ENCODE peak calls at places on chromosomes 6 and 20, in six cellular contexts. E, B, G, K, T and Y are unnamed samples.

GRCh38 chr6:109360281-109360680 is 22.0 kb downstream of the CD164 start:
- DNase-seq in E (no peak), B (no peak), G (no peak), K (no peak), T (no peak), Y (no peak)

GRCh38 chr20:12068146-12068545 is 150.5 kb downstream of the BTBD3 start:
- DNase-seq in E (no peak), B (no peak), G (no peak), K (no peak), T (no peak), Y (no peak)

GRCh38 chr6:110626442-110626841 is 150.0 kb upstream of the SLC22A16 start:
- DNase-seq in E (no peak), B (no peak), G (no peak), K (no peak), T (no peak), Y (no peak)

GRCh38 chr20:48818031-48818370 is 9.8 kb downstream of the PREX1 start:
- DNase-seq in E (no peak), B (no peak), G (no peak), K (no peak), T (no peak), Y (no peak)

GRCh38 chr6:121430514-121431460 is 4.7 kb upstream of the GJA1 start:
- DNase-seq in E (no peak), B (peak; percentile 54), G (no peak), K (peak; percentile 26), T (no peak), Y (no peak)

GRCh38 chr20:62011938-62012534 is 53.6 kb downstream of the TAF4 start:
- DNase-seq in E (no peak), B (no peak), G (no peak), K (no peak), T (no peak), Y (no peak)

GRCh38 chr6:31143148-31143547 is 4.3 kb upstream of the PSORS1C2 start:
- DNase-seq in E (peak; percentile 48), B (peak; percentile 78), G (no peak), K (no peak), T (no peak), Y (peak; percentile 68)

GRCh38 chr6:46421939-46422338 is 69.3 kb downstream of the RCAN2 start:
- DNase-seq in E (no peak), B (no peak), G (no peak), K (no peak), T (no peak), Y (no peak)

GRCh38 chr6:6980999-6981581 is 126.7 kb upstream of the RREB1 start:
- DNase-seq in E (no peak), B (no peak), G (no peak), K (no peak), T (no peak), Y (no peak)